ENCODE peak calls at places on chromosomes 5 and 9, in six cellular contexts. One of them, this sample, is unnamed.

GRCh38 chr9:137482094-137482781 is 23.1 kb upstream of the NSMF start:
- DNase-seq in cardiac fibroblast: peak
- DNase-seq in AG10803: peak
- DNase-seq in RWPE2: peak
- DNase-seq in neural progenitor cell: no peak
- DNase-seq in activated T-helper 9 cell treated with anti-CD3 and anti-CD28 coated beads, Interleukin-2, amount 50 U/mL, for 16 hours: no peak
- DNase-seq in this sample: no peak

GRCh38 chr5:162037431-162037830 is 30.1 kb upstream of the GABRG2 start:
- DNase-seq in cardiac fibroblast: no peak
- DNase-seq in AG10803: no peak
- DNase-seq in RWPE2: no peak
- DNase-seq in neural progenitor cell: no peak
- DNase-seq in activated T-helper 9 cell treated with anti-CD3 and anti-CD28 coated beads, Interleukin-2, amount 50 U/mL, for 16 hours: no peak
- DNase-seq in this sample: no peak

GRCh38 chr5:81631124-81631523 is 119.8 kb downstream of the SSBP2 start:
- DNase-seq in cardiac fibroblast: no peak
- DNase-seq in AG10803: peak
- DNase-seq in RWPE2: no peak
- DNase-seq in neural progenitor cell: no peak
- DNase-seq in activated T-helper 9 cell treated with anti-CD3 and anti-CD28 coated beads, Interleukin-2, amount 50 U/mL, for 16 hours: no peak
- DNase-seq in this sample: no peak

GRCh38 chr5:175681045-175681974 is 23.4 kb downstream of the HRH2 start:
- DNase-seq in cardiac fibroblast: peak
- DNase-seq in AG10803: no peak
- DNase-seq in RWPE2: peak
- DNase-seq in neural progenitor cell: no peak
- DNase-seq in activated T-helper 9 cell treated with anti-CD3 and anti-CD28 coated beads, Interleukin-2, amount 50 U/mL, for 16 hours: no peak
- DNase-seq in this sample: no peak

GRCh38 chr9:95778957-95779356 is 96.5 kb upstream of the ERCC6L2 start:
- DNase-seq in cardiac fibroblast: peak
- DNase-seq in AG10803: peak
- DNase-seq in RWPE2: no peak
- DNase-seq in neural progenitor cell: no peak
- DNase-seq in activated T-helper 9 cell treated with anti-CD3 and anti-CD28 coated beads, Interleukin-2, amount 50 U/mL, for 16 hours: no peak
- DNase-seq in this sample: no peak

GRCh38 chr5:28517691-28518090 is 1479.3 kb upstream of the CDH9 start:
- DNase-seq in cardiac fibroblast: peak
- DNase-seq in AG10803: no peak
- DNase-seq in RWPE2: no peak
- DNase-seq in neural progenitor cell: no peak
- DNase-seq in activated T-helper 9 cell treated with anti-CD3 and anti-CD28 coated beads, Interleukin-2, amount 50 U/mL, for 16 hours: no peak
- DNase-seq in this sample: no peak

GRCh38 chr9:3177362-3177761 is 333.5 kb upstream of the PUM3 start:
- DNase-seq in cardiac fibroblast: no peak
- DNase-seq in AG10803: peak
- DNase-seq in RWPE2: no peak
- DNase-seq in neural progenitor cell: no peak
- DNase-seq in activated T-helper 9 cell treated with anti-CD3 and anti-CD28 coated beads, Interleukin-2, amount 50 U/mL, for 16 hours: no peak
- DNase-seq in this sample: peak

GRCh38 chr5:91840412-91840811 is 457.3 kb upstream of the ARRDC3 start:
- DNase-seq in cardiac fibroblast: no peak
- DNase-seq in AG10803: no peak
- DNase-seq in RWPE2: no peak
- DNase-seq in neural progenitor cell: peak
- DNase-seq in activated T-helper 9 cell treated with anti-CD3 and anti-CD28 coated beads, Interleukin-2, amount 50 U/mL, for 16 hours: no peak
- DNase-seq in this sample: no peak

GRCh38 chr5:45521067-45521466 is 175.1 kb downstream of the HCN1 start:
- DNase-seq in cardiac fibroblast: peak
- DNase-seq in AG10803: peak
- DNase-seq in RWPE2: no peak
- DNase-seq in neural progenitor cell: peak
- DNase-seq in activated T-helper 9 cell treated with anti-CD3 and anti-CD28 coated beads, Interleukin-2, amount 50 U/mL, for 16 hours: no peak
- DNase-seq in this sample: no peak

GRCh38 chr9:137198051-137198747 is 2.3 kb downstream of the TPRN start:
- DNase-seq in cardiac fibroblast: no peak
- DNase-seq in AG10803: no peak
- DNase-seq in RWPE2: no peak
- DNase-seq in neural progenitor cell: no peak
- DNase-seq in activated T-helper 9 cell treated with anti-CD3 and anti-CD28 coated beads, Interleukin-2, amount 50 U/mL, for 16 hours: no peak
- DNase-seq in this sample: no peak

GRCh38 chr9:136324501-136325300 is 2.6 kb upstream of the GPSM1 start:
- DNase-seq in cardiac fibroblast: no peak
- DNase-seq in AG10803: no peak
- DNase-seq in RWPE2: no peak
- DNase-seq in neural progenitor cell: peak
- DNase-seq in activated T-helper 9 cell treated with anti-CD3 and anti-CD28 coated beads, Interleukin-2, amount 50 U/mL, for 16 hours: no peak
- DNase-seq in this sample: no peak

GRCh38 chr9:37446401-37446800 is 18.8 kb downstream of the ZBTB5 start:
- DNase-seq in cardiac fibroblast: no peak
- DNase-seq in AG10803: no peak
- DNase-seq in RWPE2: no peak
- DNase-seq in neural progenitor cell: no peak
- DNase-seq in activated T-helper 9 cell treated with anti-CD3 and anti-CD28 coated beads, Interleukin-2, amount 50 U/mL, for 16 hours: no peak
- DNase-seq in this sample: no peak

GRCh38 chr9:14961372-14962068 is 51.3 kb upstream of the FREM1 start:
- DNase-seq in cardiac fibroblast: no peak
- DNase-seq in AG10803: no peak
- DNase-seq in RWPE2: no peak
- DNase-seq in neural progenitor cell: no peak
- DNase-seq in activated T-helper 9 cell treated with anti-CD3 and anti-CD28 coated beads, Interleukin-2, amount 50 U/mL, for 16 hours: no peak
- DNase-seq in this sample: no peak

GRCh38 chr5:57302164-57302563 is 128.3 kb downstream of the GPBP1 start:
- DNase-seq in cardiac fibroblast: peak
- DNase-seq in AG10803: no peak
- DNase-seq in RWPE2: no peak
- DNase-seq in neural progenitor cell: no peak
- DNase-seq in activated T-helper 9 cell treated with anti-CD3 and anti-CD28 coated beads, Interleukin-2, amount 50 U/mL, for 16 hours: no peak
- DNase-seq in this sample: no peak

GRCh38 chr5:90855296-90855990 is 296.8 kb downstream of the ADGRV1 start:
- DNase-seq in cardiac fibroblast: no peak
- DNase-seq in AG10803: no peak
- DNase-seq in RWPE2: no peak
- DNase-seq in neural progenitor cell: no peak
- DNase-seq in activated T-helper 9 cell treated with anti-CD3 and anti-CD28 coated beads, Interleukin-2, amount 50 U/mL, for 16 hours: no peak
- DNase-seq in this sample: no peak

GRCh38 chr5:138927979-138928378 is 52.8 kb upstream of the LRRTM2 start:
- DNase-seq in cardiac fibroblast: peak
- DNase-seq in AG10803: no peak
- DNase-seq in RWPE2: no peak
- DNase-seq in neural progenitor cell: no peak
- DNase-seq in activated T-helper 9 cell treated with anti-CD3 and anti-CD28 coated beads, Interleukin-2, amount 50 U/mL, for 16 hours: no peak
- DNase-seq in this sample: no peak

GRCh38 chr5:67549947-67550346 is 353.3 kb upstream of the CD180 start:
- DNase-seq in cardiac fibroblast: no peak
- DNase-seq in AG10803: no peak
- DNase-seq in RWPE2: no peak
- DNase-seq in neural progenitor cell: no peak
- DNase-seq in activated T-helper 9 cell treated with anti-CD3 and anti-CD28 coated beads, Interleukin-2, amount 50 U/mL, for 16 hours: no peak
- DNase-seq in this sample: no peak

GRCh38 chr5:32865475-32865874 is 154.4 kb downstream of the NPR3 start:
- DNase-seq in cardiac fibroblast: no peak
- DNase-seq in AG10803: peak
- DNase-seq in RWPE2: no peak
- DNase-seq in neural progenitor cell: no peak
- DNase-seq in activated T-helper 9 cell treated with anti-CD3 and anti-CD28 coated beads, Interleukin-2, amount 50 U/mL, for 16 hours: no peak
- DNase-seq in this sample: no peak

GRCh38 chr9:83138422-83139135 is 75.6 kb upstream of the RASEF start:
- DNase-seq in cardiac fibroblast: no peak
- DNase-seq in AG10803: no peak
- DNase-seq in RWPE2: no peak
- DNase-seq in neural progenitor cell: no peak
- DNase-seq in activated T-helper 9 cell treated with anti-CD3 and anti-CD28 coated beads, Interleukin-2, amount 50 U/mL, for 16 hours: no peak
- DNase-seq in this sample: no peak

GRCh38 chr5:73274870-73275756 is 102.1 kb downstream of the TMEM174 start:
- DNase-seq in cardiac fibroblast: peak
- DNase-seq in AG10803: peak
- DNase-seq in RWPE2: no peak
- DNase-seq in neural progenitor cell: no peak
- DNase-seq in activated T-helper 9 cell treated with anti-CD3 and anti-CD28 coated beads, Interleukin-2, amount 50 U/mL, for 16 hours: no peak
- DNase-seq in this sample: peak

GRCh38 chr9:114282926-114283325 is 40.0 kb upstream of the ORM1 start:
- DNase-seq in cardiac fibroblast: peak
- DNase-seq in AG10803: peak
- DNase-seq in RWPE2: peak
- DNase-seq in neural progenitor cell: no peak
- DNase-seq in activated T-helper 9 cell treated with anti-CD3 and anti-CD28 coated beads, Interleukin-2, amount 50 U/mL, for 16 hours: no peak
- DNase-seq in this sample: peak

GRCh38 chr5:147887925-147888324 is 9.4 kb downstream of the SCGB3A2 start:
- DNase-seq in cardiac fibroblast: no peak
- DNase-seq in AG10803: no peak
- DNase-seq in RWPE2: no peak
- DNase-seq in neural progenitor cell: no peak
- DNase-seq in activated T-helper 9 cell treated with anti-CD3 and anti-CD28 coated beads, Interleukin-2, amount 50 U/mL, for 16 hours: no peak
- DNase-seq in this sample: no peak

GRCh38 chr5:38463634-38464521 is 92.6 kb downstream of the LIFR start:
- DNase-seq in cardiac fibroblast: peak
- DNase-seq in AG10803: peak
- DNase-seq in RWPE2: no peak
- DNase-seq in neural progenitor cell: no peak
- DNase-seq in activated T-helper 9 cell treated with anti-CD3 and anti-CD28 coated beads, Interleukin-2, amount 50 U/mL, for 16 hours: no peak
- DNase-seq in this sample: no peak

GRCh38 chr5:52015760-52016159 is 632.5 kb downstream of the ISL1 start:
- DNase-seq in cardiac fibroblast: no peak
- DNase-seq in AG10803: no peak
- DNase-seq in RWPE2: no peak
- DNase-seq in neural progenitor cell: no peak
- DNase-seq in activated T-helper 9 cell treated with anti-CD3 and anti-CD28 coated beads, Interleukin-2, amount 50 U/mL, for 16 hours: no peak
- DNase-seq in this sample: no peak

GRCh38 chr5:4042311-4042710 is 446.7 kb downstream of the IRX1 start:
- DNase-seq in cardiac fibroblast: no peak
- DNase-seq in AG10803: no peak
- DNase-seq in RWPE2: no peak
- DNase-seq in neural progenitor cell: no peak
- DNase-seq in activated T-helper 9 cell treated with anti-CD3 and anti-CD28 coated beads, Interleukin-2, amount 50 U/mL, for 16 hours: no peak
- DNase-seq in this sample: no peak

GRCh38 chr9:20364954-20365353 is 257.3 kb downstream of the MLLT3 start:
- DNase-seq in cardiac fibroblast: no peak
- DNase-seq in AG10803: no peak
- DNase-seq in RWPE2: no peak
- DNase-seq in neural progenitor cell: peak
- DNase-seq in activated T-helper 9 cell treated with anti-CD3 and anti-CD28 coated beads, Interleukin-2, amount 50 U/mL, for 16 hours: no peak
- DNase-seq in this sample: no peak

GRCh38 chr9:94639045-94639995 is at the start of gene FBP1:
- DNase-seq in cardiac fibroblast: no peak
- DNase-seq in AG10803: no peak
- DNase-seq in RWPE2: no peak
- DNase-seq in neural progenitor cell: peak
- DNase-seq in activated T-helper 9 cell treated with anti-CD3 and anti-CD28 coated beads, Interleukin-2, amount 50 U/mL, for 16 hours: peak
- DNase-seq in this sample: no peak

GRCh38 chr5:56814361-56814962 is 887 bp upstream of the MAP3K1 start:
- DNase-seq in cardiac fibroblast: no peak
- DNase-seq in AG10803: no peak
- DNase-seq in RWPE2: no peak
- DNase-seq in neural progenitor cell: peak
- DNase-seq in activated T-helper 9 cell treated with anti-CD3 and anti-CD28 coated beads, Interleukin-2, amount 50 U/mL, for 16 hours: peak
- DNase-seq in this sample: no peak

GRCh38 chr9:132023409-132024180 is 56.1 kb downstream of the MED27 start:
- DNase-seq in cardiac fibroblast: no peak
- DNase-seq in AG10803: no peak
- DNase-seq in RWPE2: no peak
- DNase-seq in neural progenitor cell: no peak
- DNase-seq in activated T-helper 9 cell treated with anti-CD3 and anti-CD28 coated beads, Interleukin-2, amount 50 U/mL, for 16 hours: no peak
- DNase-seq in this sample: peak

GRCh38 chr9:134204041-134204440 is 39.7 kb upstream of the RNU6ATAC start:
- DNase-seq in cardiac fibroblast: no peak
- DNase-seq in AG10803: no peak
- DNase-seq in RWPE2: peak
- DNase-seq in neural progenitor cell: no peak
- DNase-seq in activated T-helper 9 cell treated with anti-CD3 and anti-CD28 coated beads, Interleukin-2, amount 50 U/mL, for 16 hours: no peak
- DNase-seq in this sample: no peak

GRCh38 chr9:104795082-104795481 is 31.2 kb downstream of the NIPSNAP3B start:
- DNase-seq in cardiac fibroblast: peak
- DNase-seq in AG10803: peak
- DNase-seq in RWPE2: no peak
- DNase-seq in neural progenitor cell: no peak
- DNase-seq in activated T-helper 9 cell treated with anti-CD3 and anti-CD28 coated beads, Interleukin-2, amount 50 U/mL, for 16 hours: no peak
- DNase-seq in this sample: no peak

GRCh38 chr9:23537192-23538059 is 288.6 kb downstream of the ELAVL2 start:
- DNase-seq in cardiac fibroblast: no peak
- DNase-seq in AG10803: no peak
- DNase-seq in RWPE2: no peak
- DNase-seq in neural progenitor cell: peak
- DNase-seq in activated T-helper 9 cell treated with anti-CD3 and anti-CD28 coated beads, Interleukin-2, amount 50 U/mL, for 16 hours: no peak
- DNase-seq in this sample: no peak

GRCh38 chr9:31542384-31543055 is 841.9 kb upstream of the ACO1 start:
- DNase-seq in cardiac fibroblast: peak
- DNase-seq in AG10803: no peak
- DNase-seq in RWPE2: no peak
- DNase-seq in neural progenitor cell: peak
- DNase-seq in activated T-helper 9 cell treated with anti-CD3 and anti-CD28 coated beads, Interleukin-2, amount 50 U/mL, for 16 hours: no peak
- DNase-seq in this sample: no peak

This sample was measured in NCI-H2171.